ENCODE peak calls at places on chromosomes 6 and 20, in ten cellular contexts. W, I, O, G, C, U, P, X, V and B are unnamed samples.

GRCh38 chr20:38485041-38485440 is 12.4 kb downstream of the RALGAPB start:
- DNase-seq in G (no peak), I (no peak), P (no peak), W (no peak), U (no peak), X (no peak), C (no peak), O (no peak), V (no peak), B (no peak)

GRCh38 chr20:58978351-58979190 is 2.5 kb upstream of the NELFCD start:
- DNase-seq in P (no peak), G (no peak), V (no peak), O (no peak), I (no peak), U (no peak), W (no peak), X (no peak), C (no peak), B (no peak)

GRCh38 chr20:35575958-35576357 is 34.1 kb downstream of the ERGIC3 start:
- DNase-seq in G (no peak), C (no peak), O (no peak), P (no peak), W (no peak), I (no peak), V (peak), X (no peak), U (peak), B (no peak)

GRCh38 chr6:170532867-170533488 is 20.1 kb downstream of the PSMB1 start:
- DNase-seq in V (no peak), W (no peak), O (no peak), X (peak), P (no peak), U (no peak), I (peak), G (no peak), C (no peak), B (no peak)

GRCh38 chr6:37602801-37603200 is 94.9 kb downstream of the MDGA1 start:
- DNase-seq in C (no peak), I (no peak), U (no peak), W (no peak), P (no peak), V (no peak), X (peak), O (no peak), G (no peak), B (no peak)

GRCh38 chr20:63083831-63084562 is 77.2 kb upstream of the BHLHE23 start:
- DNase-seq in V (no peak), O (no peak), I (peak), U (peak), X (no peak), G (no peak), C (peak), P (no peak), W (no peak), B (no peak)

GRCh38 chr6:130381459-130382380 is 15.9 kb downstream of the TMEM200A start:
- DNase-seq in V (no peak), W (no peak), U (no peak), O (no peak), G (no peak), C (no peak), P (no peak), I (no peak), X (no peak), B (no peak)

GRCh38 chr6:70956451-70957283 is at the start of gene B3GAT2:
- DNase-seq in V (peak), O (no peak), G (no peak), I (peak), C (no peak), W (no peak), X (peak), U (peak), P (peak), B (peak)

GRCh38 chr20:35311409-35311808 is 19.2 kb upstream of the FAM83C start:
- DNase-seq in U (peak), I (no peak), G (no peak), P (no peak), X (peak), W (no peak), V (no peak), O (no peak), C (no peak), B (no peak)

GRCh38 chr20:444862-445426 is 17.4 kb downstream of the TBC1D20 start:
- DNase-seq in W (no peak), O (no peak), C (no peak), V (no peak), P (peak), G (no peak), X (peak), I (no peak), U (no peak), B (no peak)

GRCh38 chr6:75158176-75158575 is 47.7 kb downstream of the COL12A1 start:
- DNase-seq in V (no peak), U (no peak), G (no peak), W (no peak), C (no peak), X (no peak), O (no peak), P (no peak), I (no peak), B (no peak)

GRCh38 chr20:44711237-44711636 is 3.9 kb upstream of the CCN5 start:
- DNase-seq in W (no peak), X (no peak), G (no peak), O (no peak), P (no peak), U (no peak), C (peak), I (no peak), V (no peak), B (no peak)

GRCh38 chr20:43744121-43744520 is 17.3 kb upstream of the GTSF1L start:
- DNase-seq in V (peak), G (no peak), U (no peak), C (no peak), P (no peak), O (no peak), I (no peak), X (peak), W (no peak), B (no peak)

GRCh38 chr6:169092375-169092774 is 161.3 kb downstream of the THBS2 start:
- DNase-seq in U (no peak), P (peak), I (no peak), W (no peak), X (peak), O (no peak), G (no peak), C (no peak), V (peak), B (no peak)

GRCh38 chr6:38501931-38502330 is 137.8 kb downstream of the BTBD9 start:
- DNase-seq in W (no peak), P (no peak), C (no peak), O (no peak), G (no peak), U (no peak), V (peak), I (peak), X (no peak), B (no peak)

GRCh38 chr6:27213544-27214125 is 33.9 kb upstream of the PRSS16 start:
- DNase-seq in C (no peak), I (no peak), P (no peak), G (no peak), W (no peak), V (peak), O (peak), X (peak), U (no peak), B (peak)

GRCh38 chr20:50251992-50252491 is 61.4 kb downstream of the CEBPB start:
- DNase-seq in C (no peak), O (no peak), G (no peak), P (peak), U (no peak), W (no peak), V (no peak), I (no peak), X (peak), B (no peak)

GRCh38 chr20:10603971-10604864 is 69.6 kb downstream of the JAG1 start:
- DNase-seq in O (peak), C (peak), I (no peak), U (peak), G (peak), X (peak), P (peak), V (no peak), W (no peak), B (no peak)

GRCh38 chr6:7815716-7816115 is 89.8 kb downstream of the BMP6 start:
- DNase-seq in O (no peak), X (no peak), U (no peak), P (no peak), G (no peak), W (no peak), C (no peak), I (no peak), V (no peak), B (no peak)

GRCh38 chr6:117547688-117548621 is 54.4 kb downstream of the GOPC start:
- DNase-seq in I (no peak), C (peak), X (peak), V (no peak), U (no peak), W (no peak), G (peak), P (peak), O (no peak), B (no peak)

GRCh38 chr6:45722876-45723275 is 292.8 kb downstream of the CLIC5 start:
- DNase-seq in P (no peak), V (no peak), X (peak), C (no peak), I (no peak), U (no peak), G (no peak), O (no peak), W (no peak), B (no peak)

GRCh38 chr20:63706852-63707557 is 771 bp downstream of the ARFRP1 start:
- DNase-seq in P (peak), V (no peak), W (no peak), I (peak), X (no peak), G (peak), O (no peak), U (peak), C (peak), B (peak)

GRCh38 chr20:48458601-48459385 is 369.0 kb downstream of the PREX1 start:
- DNase-seq in U (no peak), I (no peak), P (no peak), O (no peak), G (no peak), X (no peak), W (no peak), V (no peak), C (no peak), B (no peak)

GRCh38 chr6:81031429-81031828 is 721.1 kb downstream of the TENT5A start:
- DNase-seq in G (no peak), C (no peak), W (no peak), P (no peak), O (no peak), V (no peak), U (no peak), I (no peak), X (peak), B (no peak)

GRCh38 chr20:45833030-45833882 is at the start of gene SNX21:
- DNase-seq in C (peak), V (peak), O (peak), U (peak), P (peak), W (no peak), G (peak), X (peak), I (peak), B (peak)

GRCh38 chr6:14267885-14268660 is 150.5 kb downstream of the CD83 start:
- DNase-seq in G (no peak), X (no peak), U (no peak), P (no peak), I (no peak), C (no peak), W (no peak), O (no peak), V (no peak), B (no peak)

GRCh38 chr6:142015011-142015410 is 117.7 kb upstream of the GJE1 start:
- DNase-seq in I (no peak), P (no peak), W (no peak), V (no peak), O (no peak), U (no peak), X (no peak), C (no peak), G (no peak), B (no peak)

GRCh38 chr6:136609878-136610706 is 59.9 kb upstream of the MAP7 start:
- DNase-seq in V (peak), X (peak), O (peak), C (peak), U (peak), W (no peak), I (no peak), P (peak), G (peak), B (no peak)